ENCODE peak calls at places on chromosomes 3 and 15, in eight cellular contexts. One of them, this sample, is unnamed.

GRCh38 chr3:143331336-143331735 is 211.8 kb downstream of the CHST2 start:
- DNase-seq in IMR-90: no peak
- DNase-seq in SJCRH30: no peak
- DNase-seq in coronary artery: no peak
- DNase-seq in RWPE1: no peak
- DNase-seq in PC-3: peak
- DNase-seq in tibial nerve: no peak
- DNase-seq in A549: no peak
- DNase-seq in this sample: no peak

GRCh38 chr3:154228561-154229216 is 95.6 kb downstream of the DHX36 start:
- DNase-seq in PC-3: no peak
- DNase-seq in IMR-90: peak
- DNase-seq in A549: no peak
- DNase-seq in coronary artery: no peak
- DNase-seq in SJCRH30: no peak
- DNase-seq in tibial nerve: no peak
- DNase-seq in RWPE1: no peak
- DNase-seq in this sample: no peak

GRCh38 chr3:13276438-13277129 is 143.5 kb downstream of the NUP210 start:
- DNase-seq in RWPE1: no peak
- DNase-seq in SJCRH30: peak
- DNase-seq in IMR-90: no peak
- DNase-seq in tibial nerve: no peak
- DNase-seq in A549: no peak
- DNase-seq in PC-3: no peak
- DNase-seq in coronary artery: no peak
- DNase-seq in this sample: no peak

GRCh38 chr3:1531981-1532380 is 439.2 kb downstream of the CNTN6 start:
- DNase-seq in IMR-90: no peak
- DNase-seq in PC-3: no peak
- DNase-seq in tibial nerve: no peak
- DNase-seq in SJCRH30: no peak
- DNase-seq in coronary artery: no peak
- DNase-seq in RWPE1: no peak
- DNase-seq in A549: no peak
- DNase-seq in this sample: no peak

GRCh38 chr15:29132110-29132420 is 137.6 kb downstream of the NSMCE3 start:
- DNase-seq in RWPE1: no peak
- DNase-seq in coronary artery: no peak
- DNase-seq in tibial nerve: no peak
- DNase-seq in A549: no peak
- DNase-seq in IMR-90: no peak
- DNase-seq in SJCRH30: peak
- DNase-seq in PC-3: no peak
- DNase-seq in this sample: no peak

GRCh38 chr3:152574461-152575079 is 260.4 kb upstream of the P2RY1 start:
- DNase-seq in SJCRH30: peak
- DNase-seq in RWPE1: peak
- DNase-seq in PC-3: peak
- DNase-seq in IMR-90: peak
- DNase-seq in tibial nerve: peak
- DNase-seq in A549: peak
- DNase-seq in coronary artery: no peak
- DNase-seq in this sample: no peak

GRCh38 chr3:127691974-127692373 is 19.2 kb downstream of the ABTB1 start:
- DNase-seq in tibial nerve: no peak
- DNase-seq in SJCRH30: no peak
- DNase-seq in IMR-90: no peak
- DNase-seq in PC-3: no peak
- DNase-seq in RWPE1: no peak
- DNase-seq in coronary artery: no peak
- DNase-seq in A549: no peak
- DNase-seq in this sample: no peak

GRCh38 chr3:46914849-46915248 is 37.3 kb downstream of the PTH1R start:
- DNase-seq in PC-3: no peak
- DNase-seq in A549: no peak
- DNase-seq in tibial nerve: no peak
- DNase-seq in RWPE1: no peak
- DNase-seq in SJCRH30: no peak
- DNase-seq in coronary artery: no peak
- DNase-seq in IMR-90: no peak
- DNase-seq in this sample: no peak

GRCh38 chr3:25648925-25649828 is 15.5 kb downstream of the TOP2B start:
- DNase-seq in PC-3: no peak
- DNase-seq in IMR-90: no peak
- DNase-seq in SJCRH30: no peak
- DNase-seq in tibial nerve: no peak
- DNase-seq in RWPE1: no peak
- DNase-seq in coronary artery: no peak
- DNase-seq in A549: no peak
- DNase-seq in this sample: no peak

GRCh38 chr3:55309336-55309735 is 177.8 kb downstream of the WNT5A start:
- DNase-seq in A549: no peak
- DNase-seq in coronary artery: no peak
- DNase-seq in PC-3: peak
- DNase-seq in tibial nerve: no peak
- DNase-seq in RWPE1: no peak
- DNase-seq in SJCRH30: no peak
- DNase-seq in IMR-90: peak
- DNase-seq in this sample: no peak

DNA sequence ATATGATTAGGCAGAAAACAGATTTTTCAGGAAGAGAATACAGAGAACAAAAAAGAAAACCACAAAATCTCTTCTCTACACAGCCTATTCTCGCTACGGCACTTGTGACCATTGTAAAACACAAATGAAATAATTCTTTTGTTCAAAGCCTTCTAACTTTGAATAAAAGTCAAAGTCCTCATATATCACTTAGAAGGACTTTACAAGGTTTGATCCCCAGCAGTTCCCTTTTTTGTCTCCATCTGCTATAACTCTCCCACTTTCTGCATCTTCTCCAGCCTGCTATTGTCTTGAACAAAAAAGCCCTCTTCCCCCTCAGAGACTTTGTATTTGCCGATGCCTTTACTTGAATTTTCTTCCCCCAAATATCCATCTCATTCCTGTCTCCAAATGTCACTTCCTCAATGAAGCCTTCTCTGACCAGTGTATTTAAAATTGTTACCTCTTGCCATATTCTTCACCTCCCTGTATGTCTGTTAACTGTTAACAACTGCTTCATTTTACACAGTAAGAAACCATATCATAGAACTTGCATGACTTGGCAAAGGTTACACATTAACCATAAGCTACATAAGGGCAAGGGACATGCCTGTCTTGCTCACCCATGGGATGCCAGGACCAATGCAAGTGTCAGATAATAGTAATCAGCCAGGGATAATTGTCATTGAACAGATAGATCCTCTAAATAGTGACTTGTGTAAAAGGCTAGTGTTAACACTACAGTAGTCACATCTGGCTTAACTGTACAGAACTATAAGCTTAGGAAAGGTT is 122.4 kb downstream of the CBLB start:
- DNase-seq in PC-3: no peak
- DNase-seq in RWPE1: no peak
- DNase-seq in IMR-90: no peak
- DNase-seq in SJCRH30: no peak
- DNase-seq in A549: peak
- DNase-seq in tibial nerve: no peak
- DNase-seq in coronary artery: no peak
- DNase-seq in this sample: no peak
- H3K27ac ChIP-seq in PC-3: no peak
- H3K27ac ChIP-seq in RWPE1: no peak
- H3K27ac ChIP-seq in IMR-90: no peak
- H3K27ac ChIP-seq in SJCRH30: no peak
- H3K27ac ChIP-seq in A549: peak
- H3K27ac ChIP-seq in tibial nerve: peak
- H3K27ac ChIP-seq in coronary artery: peak
- H3K27ac ChIP-seq in this sample: peak

GRCh38 chr3:9718118-9718517 is 13.4 kb upstream of the BRPF1 start:
- DNase-seq in IMR-90: no peak
- DNase-seq in SJCRH30: no peak
- DNase-seq in coronary artery: no peak
- DNase-seq in RWPE1: no peak
- DNase-seq in PC-3: no peak
- DNase-seq in tibial nerve: no peak
- DNase-seq in A549: no peak
- DNase-seq in this sample: no peak

GRCh38 chr3:9721015-9721697 is 10.4 kb upstream of the BRPF1 start:
- DNase-seq in SJCRH30: no peak
- DNase-seq in coronary artery: no peak
- DNase-seq in A549: no peak
- DNase-seq in PC-3: no peak
- DNase-seq in RWPE1: no peak
- DNase-seq in tibial nerve: no peak
- DNase-seq in IMR-90: peak
- DNase-seq in this sample: no peak

GRCh38 chr3:9717563-9717962 is 13.9 kb downstream of the CPNE9 start:
- DNase-seq in tibial nerve: no peak
- DNase-seq in IMR-90: no peak
- DNase-seq in coronary artery: no peak
- DNase-seq in SJCRH30: no peak
- DNase-seq in A549: no peak
- DNase-seq in PC-3: no peak
- DNase-seq in RWPE1: no peak
- DNase-seq in this sample: no peak

GRCh38 chr3:9725775-9726174 is 5.8 kb upstream of the BRPF1 start:
- DNase-seq in tibial nerve: no peak
- DNase-seq in A549: no peak
- DNase-seq in IMR-90: no peak
- DNase-seq in SJCRH30: no peak
- DNase-seq in coronary artery: no peak
- DNase-seq in PC-3: no peak
- DNase-seq in RWPE1: no peak
- DNase-seq in this sample: no peak

GRCh38 chr3:9721698-9722057 is 9.9 kb upstream of the BRPF1 start:
- DNase-seq in A549: no peak
- DNase-seq in coronary artery: no peak
- DNase-seq in PC-3: no peak
- DNase-seq in tibial nerve: no peak
- DNase-seq in RWPE1: no peak
- DNase-seq in IMR-90: no peak
- DNase-seq in SJCRH30: no peak
- DNase-seq in this sample: no peak
- H3K27ac ChIP-seq in A549: no peak
- H3K27ac ChIP-seq in coronary artery: no peak
- H3K27ac ChIP-seq in PC-3: no peak
- H3K27ac ChIP-seq in tibial nerve: no peak
- H3K27ac ChIP-seq in RWPE1: no peak
- H3K27ac ChIP-seq in IMR-90: no peak
- H3K27ac ChIP-seq in SJCRH30: no peak
- H3K27ac ChIP-seq in this sample: no peak

DNA sequence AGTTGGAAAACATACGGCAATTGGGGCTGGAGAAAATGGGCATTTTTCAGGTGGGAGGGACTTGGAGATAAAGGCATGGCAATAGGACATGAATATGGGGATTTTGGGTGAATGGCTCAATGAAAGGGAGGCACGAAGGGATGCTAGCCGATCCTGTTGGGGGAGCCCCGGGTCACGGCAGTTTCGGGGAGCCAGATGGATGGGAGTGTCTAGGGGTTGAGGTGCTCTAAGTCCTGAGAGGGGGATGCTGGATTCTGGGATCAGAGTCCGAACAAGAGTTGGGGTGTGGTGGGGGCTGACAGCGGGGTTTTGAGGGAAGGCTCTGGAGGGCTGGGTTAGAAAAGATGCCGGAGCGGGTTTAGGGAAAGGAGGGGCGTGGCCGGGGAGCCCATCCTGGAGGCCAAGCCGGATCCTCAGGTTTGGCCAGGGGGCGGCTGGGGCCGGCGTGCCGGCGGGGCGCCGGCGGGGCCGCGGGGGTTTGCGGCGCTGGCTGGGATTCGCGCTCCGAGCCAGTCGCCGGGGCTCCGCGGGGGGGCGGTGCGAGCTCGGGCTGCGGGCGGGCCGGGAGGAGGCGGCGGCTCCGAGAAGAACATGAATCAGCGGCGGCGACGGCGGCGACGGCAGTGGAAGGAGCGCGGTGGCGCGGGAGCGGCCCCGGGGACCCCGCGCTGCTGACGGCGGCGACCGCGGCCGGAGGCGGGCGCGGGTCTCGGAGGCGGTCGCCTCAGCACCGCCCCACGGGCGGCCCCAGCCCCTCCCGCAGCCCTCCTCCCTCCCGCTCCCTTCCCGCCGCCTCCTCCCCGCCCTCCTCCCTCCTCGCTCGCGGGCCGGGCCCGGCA is at the start of gene TYRO3:
- DNase-seq in A549: no peak
- DNase-seq in tibial nerve: peak
- DNase-seq in PC-3: peak
- DNase-seq in IMR-90: no peak
- DNase-seq in SJCRH30: peak
- DNase-seq in RWPE1: peak
- DNase-seq in coronary artery: no peak
- DNase-seq in this sample: no peak
- H3K27ac ChIP-seq in A549: peak
- H3K27ac ChIP-seq in tibial nerve: peak
- H3K27ac ChIP-seq in PC-3: peak
- H3K27ac ChIP-seq in IMR-90: peak
- H3K27ac ChIP-seq in SJCRH30: peak
- H3K27ac ChIP-seq in RWPE1: peak
- H3K27ac ChIP-seq in coronary artery: peak
- H3K27ac ChIP-seq in this sample: peak

DNA sequence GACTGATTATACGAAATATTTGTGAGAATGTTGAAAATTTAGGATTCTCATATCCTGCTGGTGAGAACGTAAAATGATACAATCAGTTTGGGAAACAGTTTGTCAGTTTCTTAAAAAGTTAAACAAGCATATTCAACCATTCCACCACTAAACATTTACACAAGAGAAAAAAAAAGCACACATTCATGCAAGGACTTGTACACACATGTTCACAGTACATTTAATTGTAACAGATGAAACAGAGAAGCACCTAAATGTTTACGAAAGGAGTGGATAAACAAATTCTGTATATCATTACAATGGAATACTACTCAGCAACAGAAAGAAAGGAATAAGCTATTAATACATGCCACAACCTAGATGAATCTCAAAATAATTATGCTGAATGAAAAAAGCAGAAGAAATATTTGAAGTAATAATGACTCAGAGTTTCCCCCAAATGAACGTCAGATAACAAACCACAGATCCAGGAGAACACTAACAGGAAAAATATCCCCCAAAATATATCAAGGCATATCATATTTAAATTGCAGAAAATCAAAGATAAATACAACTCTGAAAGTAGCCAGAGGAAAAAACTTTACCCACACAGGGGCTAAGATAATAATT is 14.3 kb downstream of the ANKRD28 start:
- DNase-seq in RWPE1: no peak
- DNase-seq in A549: no peak
- DNase-seq in coronary artery: no peak
- DNase-seq in SJCRH30: no peak
- DNase-seq in tibial nerve: no peak
- DNase-seq in PC-3: peak
- DNase-seq in IMR-90: peak
- DNase-seq in this sample: no peak
- H3K27ac ChIP-seq in RWPE1: no peak
- H3K27ac ChIP-seq in A549: peak
- H3K27ac ChIP-seq in coronary artery: peak
- H3K27ac ChIP-seq in SJCRH30: no peak
- H3K27ac ChIP-seq in tibial nerve: peak
- H3K27ac ChIP-seq in PC-3: no peak
- H3K27ac ChIP-seq in IMR-90: peak
- H3K27ac ChIP-seq in this sample: peak